ENCODE peak calls at places on chromosome 18, in ten cellular contexts. S, Q, K, F, O, I, M, V, U and Z are unnamed samples.

GRCh38 chr18:34834897-34835296 is 124.8 kb downstream of the DTNA start:
- DNase-seq in S (no peak), Q (no peak), K (no peak), F (no peak), O (no peak), I (peak; percentile 12), M (no peak), V (no peak), U (no peak), Z (no peak)

GRCh38 chr18:74225193-74225840 is 66.4 kb downstream of the CYB5A start:
- DNase-seq in S (no peak), Q (no peak), K (no peak), F (no peak), O (no peak), I (peak; percentile 93), M (no peak), V (no peak), U (no peak), Z (no peak)

GRCh38 chr18:41965856-41966255 is 10.8 kb downstream of the PIK3C3 start:
- DNase-seq in S (no peak), Q (no peak), K (no peak), F (no peak), O (no peak), I (peak; percentile 15), M (no peak), V (no peak), U (no peak), Z (no peak)

GRCh38 chr18:48861181-48861715 is 89.5 kb downstream of the SMAD7 start:
- DNase-seq in S (no peak), Q (no peak), K (no peak), F (no peak), O (no peak), I (no peak), M (no peak), V (no peak), U (no peak), Z (no peak)

GRCh38 chr18:34729264-34729663 is 19.2 kb downstream of the DTNA start:
- DNase-seq in S (peak; percentile 40), Q (no peak), K (peak; percentile 73), F (peak; percentile 34), O (peak; percentile 49), I (peak; percentile 64), M (no peak), V (peak; percentile 45), U (no peak), Z (peak; percentile 47)

GRCh38 chr18:49019446-49020045 is 68.8 kb upstream of the SMAD7 start:
- DNase-seq in S (no peak), Q (no peak), K (no peak), F (no peak), O (no peak), I (no peak), M (no peak), V (no peak), U (no peak), Z (no peak)

GRCh38 chr18:32974421-32975165 is 201.8 kb upstream of the KLHL14 start:
- DNase-seq in S (no peak), Q (no peak), K (no peak), F (no peak), O (no peak), I (no peak), M (no peak), V (no peak), U (no peak), Z (no peak)

GRCh38 chr18:159037-159652 is 788 bp downstream of the USP14 start:
- DNase-seq in S (peak; percentile 27), Q (no peak), K (peak; percentile 31), F (peak; percentile 10), O (peak; percentile 21), I (peak; percentile 7), M (no peak), V (no peak), U (no peak), Z (peak; percentile 18)

GRCh38 chr18:34709631-34710429 is at the start of gene DTNA:
- DNase-seq in S (peak; percentile 83), Q (peak; percentile 81), K (no peak), F (peak; percentile 83), O (peak; percentile 55), I (peak; percentile 98), M (no peak), V (peak; percentile 96), U (no peak), Z (no peak)

GRCh38 chr18:27712066-27712465 is 464.9 kb downstream of the CDH2 start:
- DNase-seq in S (no peak), Q (no peak), K (no peak), F (no peak), O (no peak), I (no peak), M (no peak), V (no peak), U (no peak), Z (no peak)